ENCODE peak calls at places on chromosomes 12 and 14, in six cellular contexts. U, I, D, Z, P and J are unnamed samples.
A peak's percentile ranks its signal among the peaks of the same experiment; 100 is the strongest.

GRCh38 chr14:90111895-90112534 is 50.2 kb downstream of the KCNK13 start:
- DNase-seq in U (no peak), I (peak; percentile 19), D (no peak), Z (no peak), P (no peak), J (peak; percentile 82)

GRCh38 chr12:26880625-26881024 is 47.6 kb upstream of the ITPR2 start:
- DNase-seq in U (no peak), I (no peak), D (no peak), Z (no peak), P (no peak), J (no peak)

GRCh38 chr12:53569174-53569557 is 57.0 kb downstream of the ATF7 start:
- DNase-seq in U (no peak), I (no peak), D (no peak), Z (no peak), P (no peak), J (peak; percentile 83)

GRCh38 chr12:121803861-121804416 is at the start of gene SETD1B:
- DNase-seq in U (no peak), I (peak; percentile 57), D (peak; percentile 68), Z (peak; percentile 54), P (no peak), J (peak; percentile 75)

GRCh38 chr14:72527591-72527990 is 366.3 kb downstream of the DPF3 start:
- DNase-seq in U (no peak), I (no peak), D (no peak), Z (no peak), P (no peak), J (no peak)

GRCh38 chr14:95862243-95862642 is 14.4 kb upstream of the TUNAR start:
- DNase-seq in U (no peak), I (no peak), D (no peak), Z (peak; percentile 30), P (no peak), J (peak; percentile 34)

GRCh38 chr12:12474471-12474928 is 88.2 kb downstream of the DUSP16 start:
- DNase-seq in U (no peak), I (no peak), D (peak; percentile 45), Z (no peak), P (no peak), J (no peak)

GRCh38 chr12:68608191-68608590 is 2.5 kb upstream of the RAP1B start:
- DNase-seq in U (no peak), I (no peak), D (no peak), Z (no peak), P (no peak), J (no peak)